ENCODE peak calls at places on chromosome 14, in six cellular contexts. W is IMR-90, H is neural progenitor cell, G is HepG2, S is ovary, J is right atrium auricular region. Q is an unnamed sample.

GRCh38 chr14:57957441-57957840 is 91.5 kb upstream of the SLC35F4 start:
- DNase-seq in W (no peak), H (no peak), G (no peak), S (no peak), J (no peak), Q (no peak)

GRCh38 chr14:89243286-89243685 is 173.7 kb downstream of the FOXN3 start:
- DNase-seq in W (no peak), H (no peak), G (no peak), S (no peak), J (no peak), Q (no peak)

GRCh38 chr14:31479026-31479425 is 8.8 kb downstream of the GPR33 start:
- DNase-seq in W (no peak), H (no peak), G (no peak), S (no peak), J (no peak), Q (no peak)

GRCh38 chr14:22781606-22782000 is 15.1 kb downstream of the OXA1L start:
- DNase-seq in W (peak; percentile 43), H (no peak), G (no peak), S (no peak), J (no peak), Q (peak; percentile 20)

GRCh38 chr14:104135904-104136471 is 2.4 kb upstream of the KIF26A start:
- DNase-seq in W (no peak), H (peak; percentile 75), G (no peak), S (peak; percentile 7), J (no peak), Q (no peak)

GRCh38 chr14:24280797-24281460 is 9.5 kb upstream of the RABGGTA start:
- DNase-seq in W (no peak), H (no peak), G (no peak), S (no peak), J (no peak), Q (no peak)

GRCh38 chr14:88919502-88919901 is 95.1 kb downstream of the TTC8 start:
- DNase-seq in W (no peak), H (no peak), G (no peak), S (no peak), J (no peak), Q (no peak)

GRCh38 chr14:88831285-88831684 is 6.8 kb downstream of the TTC8 start:
- DNase-seq in W (peak; percentile 81), H (no peak), G (no peak), S (peak; percentile 48), J (no peak), Q (peak; percentile 90)

GRCh38 chr14:32469388-32470160 is 140.5 kb downstream of the AKAP6 start:
- DNase-seq in W (peak; percentile 76), H (peak; percentile 49), G (peak; percentile 63), S (no peak), J (no peak), Q (peak; percentile 62)

GRCh38 chr14:79502101-79502750 is 709.1 kb downstream of the DIO2 start:
- DNase-seq in W (no peak), H (no peak), G (no peak), S (no peak), J (no peak), Q (no peak)

GRCh38 chr14:69876848-69877306 is 2.3 kb upstream of the SMOC1 start:
- DNase-seq in W (no peak), H (no peak), G (peak; percentile 72), S (no peak), J (no peak), Q (no peak)

GRCh38 chr14:100731846-100732765 is 5.4 kb downstream of the DLK1 start:
- DNase-seq in W (no peak), H (no peak), G (no peak), S (no peak), J (no peak), Q (no peak)

GRCh38 chr14:79040742-79041249 is 870.6 kb downstream of the NRXN3 start:
- DNase-seq in W (no peak), H (no peak), G (no peak), S (no peak), J (no peak), Q (no peak)

GRCh38 chr14:62662811-62663477 is 382.3 kb downstream of the KCNH5 start:
- DNase-seq in W (peak; percentile 4), H (peak; percentile 55), G (peak; percentile 2), S (no peak), J (no peak), Q (peak; percentile 34)

GRCh38 chr14:26601856-26602255 is 4.0 kb upstream of the NOVA1 start:
- DNase-seq in W (no peak), H (no peak), G (no peak), S (no peak), J (no peak), Q (no peak)

GRCh38 chr14:56992332-56992820 is 182.1 kb upstream of the OTX2 start:
- DNase-seq in W (no peak), H (no peak), G (no peak), S (no peak), J (no peak), Q (no peak)

GRCh38 chr14:54589076-54589475 is 22.1 kb downstream of the SAMD4A start:
- DNase-seq in W (peak; percentile 69), H (no peak), G (no peak), S (no peak), J (no peak), Q (no peak)

GRCh38 chr14:61620130-61620946 is 75.0 kb upstream of the HIF1A start:
- DNase-seq in W (peak; percentile 89), H (no peak), G (peak; percentile 32), S (no peak), J (no peak), Q (peak; percentile 96)

GRCh38 chr14:105315211-105315721 is 718 bp downstream of the PACS2 start:
- DNase-seq in W (no peak), H (peak; percentile 66), G (peak; percentile 41), S (peak; percentile 21), J (peak; percentile 63), Q (peak; percentile 33)

GRCh38 chr14:71538949-71539659 is 393.1 kb upstream of the RGS6 start:
- DNase-seq in W (peak; percentile 12), H (no peak), G (no peak), S (no peak), J (no peak), Q (peak; percentile 77)

GRCh38 chr14:103541494-103541943 is 12.5 kb downstream of the TRMT61A start:
- DNase-seq in W (no peak), H (no peak), G (no peak), S (no peak), J (no peak), Q (no peak)

GRCh38 chr14:97415907-97416306 is 618.7 kb downstream of the VRK1 start:
- DNase-seq in W (no peak), H (no peak), G (no peak), S (no peak), J (no peak), Q (no peak)

GRCh38 chr14:97413991-97414717 is 617.0 kb downstream of the VRK1 start:
- DNase-seq in W (no peak), H (peak; percentile 50), G (no peak), S (no peak), J (no peak), Q (no peak)

GRCh38 chr14:97417331-97417730 is 620.1 kb downstream of the VRK1 start:
- DNase-seq in W (no peak), H (no peak), G (no peak), S (no peak), J (no peak), Q (no peak)

GRCh38 chr14:97414718-97415098 is 617.5 kb downstream of the VRK1 start:
- DNase-seq in W (no peak), H (no peak), G (no peak), S (no peak), J (no peak), Q (no peak)

DNA sequence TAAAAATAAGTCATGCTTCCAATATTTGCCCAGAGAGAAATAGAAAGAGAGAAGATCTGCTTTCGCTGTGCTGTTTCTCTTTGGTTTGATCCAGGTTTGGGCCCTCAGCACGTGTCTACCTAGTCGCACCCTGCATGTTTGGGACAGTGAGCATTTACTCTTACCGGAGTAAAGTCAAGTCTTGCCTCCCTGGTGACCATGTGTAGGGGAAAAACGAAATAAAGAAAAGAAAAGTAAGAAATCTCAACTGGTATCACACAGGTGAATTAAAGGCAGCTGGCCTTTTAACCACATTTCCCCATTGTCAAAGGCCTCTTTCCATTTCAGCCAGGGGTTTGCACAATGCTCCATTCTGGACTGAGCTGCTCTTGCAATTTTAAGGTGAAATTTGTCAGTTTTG is 619.4 kb downstream of the VRK1 start:
- DNase-seq in W (no peak), H (no peak), G (no peak), S (no peak), J (no peak), Q (no peak)
- H3K27ac ChIP-seq in W (no peak overlapping the region), H (no peak overlapping the region), G (no peak overlapping the region), S (no peak overlapping the region), J (no peak overlapping the region), Q (no peak overlapping the region)

DNA sequence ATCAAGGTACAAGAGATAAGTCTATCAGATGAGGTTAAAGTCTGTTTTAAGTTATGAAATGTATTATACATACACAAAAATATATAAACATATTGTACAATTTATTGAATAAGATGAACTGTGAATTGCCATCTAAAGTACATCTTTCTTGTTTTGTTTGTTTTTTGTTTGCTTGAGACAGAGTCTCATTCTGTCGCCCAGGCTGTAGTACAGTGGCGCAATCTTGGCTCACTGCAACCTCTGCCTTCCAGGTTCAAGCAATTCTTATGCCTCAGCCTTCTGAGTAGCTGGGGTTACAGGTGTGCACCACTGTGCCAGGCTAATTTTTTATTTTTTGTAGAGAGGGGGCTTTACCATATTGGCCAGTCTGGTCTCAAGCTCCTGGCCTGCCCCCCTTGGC is 10.0 kb upstream of the PPP4R3A start:
- DNase-seq in W (no peak), H (no peak), G (no peak), S (no peak), J (no peak), Q (no peak)
- H3K4me1 ChIP-seq in W (no peaks in the 10 kb centered on the region), H (no peaks in the 10 kb centered on the region), G (peaks cover 36% of the 10 kb centered on the region), S (no peaks in the 10 kb centered on the region), J (no peaks in the 10 kb centered on the region), Q (no peaks in the 10 kb centered on the region)

DNA sequence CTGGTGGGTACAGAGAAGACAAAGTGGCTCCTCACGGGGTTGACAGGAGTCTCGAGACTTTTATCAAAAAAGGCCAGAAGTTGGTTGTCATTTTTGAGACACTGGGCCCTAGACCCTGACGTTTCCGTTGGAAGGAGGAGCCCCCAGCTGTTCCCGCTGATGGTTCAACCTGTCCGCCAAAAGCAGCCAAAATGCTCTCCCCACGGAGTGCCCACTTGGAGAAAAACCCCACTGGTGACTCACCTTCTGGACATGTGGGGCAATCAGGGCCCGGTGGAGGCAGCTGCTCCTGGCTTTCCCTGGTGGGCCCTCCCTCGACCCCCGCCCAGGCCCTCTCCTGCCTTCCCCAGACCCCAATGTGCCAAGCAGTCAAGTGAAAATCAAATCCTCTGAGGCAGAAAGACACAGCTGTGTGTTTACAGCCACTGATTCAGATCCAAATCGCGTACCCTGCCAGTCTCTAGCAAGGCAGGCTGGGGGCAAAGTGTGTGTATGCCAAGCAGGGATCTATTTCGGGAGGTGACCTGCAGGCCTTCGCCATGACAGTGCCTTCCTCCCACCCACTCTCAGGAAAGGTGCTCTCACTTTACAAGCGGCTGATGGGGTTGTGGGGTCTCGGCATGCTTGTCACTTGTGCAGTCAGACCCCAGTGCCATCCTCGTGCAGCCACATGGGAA is 347.4 kb downstream of the DPF3 start:
- DNase-seq in W (no peak), H (no peak), G (no peak), S (no peak), J (no peak), Q (no peak)
- H3K27ac ChIP-seq in W (no peak overlapping the region), H (no peak overlapping the region), G (no peak overlapping the region), S (no peak overlapping the region), J (peak overlapping the region; percentile 73), Q (no peak overlapping the region)

GRCh38 chr14:60272177-60272576 is 23.2 kb downstream of the PPM1A start:
- DNase-seq in W (no peak), H (no peak), G (no peak), S (no peak), J (no peak), Q (no peak)
- H3K4me1 ChIP-seq in W (no peaks in the 10 kb centered on the region), H (no peaks in the 10 kb centered on the region), G (peaks cover 55% of the 10 kb centered on the region), S (peaks cover 4% of the 10 kb centered on the region), J (no peaks in the 10 kb centered on the region), Q (no peaks in the 10 kb centered on the region)

Q was measured in fibroblast of lung.